ENCODE peak calls at places on chromosomes 5 and 9, in five cellular contexts. One of them, this sample, is unnamed.

GRCh38 chr5:139710370-139711066 is 62.4 kb downstream of the CXXC5 start:
- DNase-seq in A172: peak
- DNase-seq in cardiac muscle cell: peak
- DNase-seq in activated CD8-positive, alpha-beta T cell treated with anti-CD3 and anti-CD28 coated beads, Interleukin-2, amount 10 ng/mL, durations not matched to agents 7 days and 5 days: peak
- DNase-seq in LNCaP clone FGC: no peak
- DNase-seq in this sample: peak

GRCh38 chr5:61139931-61140330 is 22.3 kb downstream of the SMIM15 start:
- DNase-seq in LNCaP clone FGC: no peak
- DNase-seq in cardiac muscle cell: no peak
- DNase-seq in activated CD8-positive, alpha-beta T cell treated with anti-CD3 and anti-CD28 coated beads, Interleukin-2, amount 10 ng/mL, durations not matched to agents 7 days and 5 days: no peak
- DNase-seq in A172: no peak
- DNase-seq in this sample: no peak

GRCh38 chr5:131628990-131629389 is 6.0 kb downstream of the RAPGEF6 start:
- DNase-seq in A172: peak
- DNase-seq in cardiac muscle cell: no peak
- DNase-seq in LNCaP clone FGC: no peak
- DNase-seq in activated CD8-positive, alpha-beta T cell treated with anti-CD3 and anti-CD28 coated beads, Interleukin-2, amount 10 ng/mL, durations not matched to agents 7 days and 5 days: no peak
- DNase-seq in this sample: peak

GRCh38 chr9:129133067-129133466 is 21.9 kb downstream of the PTPA start:
- DNase-seq in LNCaP clone FGC: no peak
- DNase-seq in activated CD8-positive, alpha-beta T cell treated with anti-CD3 and anti-CD28 coated beads, Interleukin-2, amount 10 ng/mL, durations not matched to agents 7 days and 5 days: no peak
- DNase-seq in cardiac muscle cell: no peak
- DNase-seq in A172: no peak
- DNase-seq in this sample: no peak

GRCh38 chr5:153974131-153974812 is 64.4 kb downstream of the FAM114A2 start:
- DNase-seq in cardiac muscle cell: peak
- DNase-seq in LNCaP clone FGC: no peak
- DNase-seq in activated CD8-positive, alpha-beta T cell treated with anti-CD3 and anti-CD28 coated beads, Interleukin-2, amount 10 ng/mL, durations not matched to agents 7 days and 5 days: peak
- DNase-seq in A172: peak
- DNase-seq in this sample: peak

GRCh38 chr5:126354012-126354856 is 69.0 kb upstream of the GRAMD2B start:
- DNase-seq in cardiac muscle cell: peak
- DNase-seq in activated CD8-positive, alpha-beta T cell treated with anti-CD3 and anti-CD28 coated beads, Interleukin-2, amount 10 ng/mL, durations not matched to agents 7 days and 5 days: no peak
- DNase-seq in LNCaP clone FGC: no peak
- DNase-seq in A172: peak
- DNase-seq in this sample: peak

GRCh38 chr5:73232266-73233041 is 59.5 kb downstream of the TMEM174 start:
- DNase-seq in LNCaP clone FGC: no peak
- DNase-seq in A172: peak
- DNase-seq in activated CD8-positive, alpha-beta T cell treated with anti-CD3 and anti-CD28 coated beads, Interleukin-2, amount 10 ng/mL, durations not matched to agents 7 days and 5 days: no peak
- DNase-seq in cardiac muscle cell: no peak
- DNase-seq in this sample: no peak

GRCh38 chr5:81759632-81760005 is 8.7 kb upstream of the SSBP2 start:
- DNase-seq in activated CD8-positive, alpha-beta T cell treated with anti-CD3 and anti-CD28 coated beads, Interleukin-2, amount 10 ng/mL, durations not matched to agents 7 days and 5 days: no peak
- DNase-seq in A172: no peak
- DNase-seq in LNCaP clone FGC: no peak
- DNase-seq in cardiac muscle cell: no peak
- DNase-seq in this sample: no peak

GRCh38 chr9:134455010-134455409 is 128.8 kb downstream of the RXRA start:
- DNase-seq in A172: no peak
- DNase-seq in LNCaP clone FGC: no peak
- DNase-seq in cardiac muscle cell: no peak
- DNase-seq in activated CD8-positive, alpha-beta T cell treated with anti-CD3 and anti-CD28 coated beads, Interleukin-2, amount 10 ng/mL, durations not matched to agents 7 days and 5 days: no peak
- DNase-seq in this sample: no peak

GRCh38 chr5:37071901-37072581 is 177.1 kb downstream of the CPLANE1 start:
- DNase-seq in cardiac muscle cell: no peak
- DNase-seq in activated CD8-positive, alpha-beta T cell treated with anti-CD3 and anti-CD28 coated beads, Interleukin-2, amount 10 ng/mL, durations not matched to agents 7 days and 5 days: no peak
- DNase-seq in A172: peak
- DNase-seq in LNCaP clone FGC: no peak
- DNase-seq in this sample: peak

GRCh38 chr5:135211083-135211790 is 177.2 kb upstream of the PITX1 start:
- DNase-seq in activated CD8-positive, alpha-beta T cell treated with anti-CD3 and anti-CD28 coated beads, Interleukin-2, amount 10 ng/mL, durations not matched to agents 7 days and 5 days: no peak
- DNase-seq in LNCaP clone FGC: no peak
- DNase-seq in A172: no peak
- DNase-seq in cardiac muscle cell: no peak
- DNase-seq in this sample: no peak

GRCh38 chr9:113659740-113660139 is 196.2 kb downstream of the RGS3 start:
- DNase-seq in cardiac muscle cell: no peak
- DNase-seq in A172: no peak
- DNase-seq in activated CD8-positive, alpha-beta T cell treated with anti-CD3 and anti-CD28 coated beads, Interleukin-2, amount 10 ng/mL, durations not matched to agents 7 days and 5 days: no peak
- DNase-seq in LNCaP clone FGC: no peak
- DNase-seq in this sample: no peak

GRCh38 chr5:157959355-157959754 is 100.4 kb upstream of the CLINT1 start:
- DNase-seq in LNCaP clone FGC: no peak
- DNase-seq in cardiac muscle cell: no peak
- DNase-seq in A172: no peak
- DNase-seq in activated CD8-positive, alpha-beta T cell treated with anti-CD3 and anti-CD28 coated beads, Interleukin-2, amount 10 ng/mL, durations not matched to agents 7 days and 5 days: no peak
- DNase-seq in this sample: no peak

This sample was measured in choroid plexus epithelial cell.